ENCODE peak calls at places on chromosome 21, in seven cellular contexts. R, M, O, K, T, S and G are unnamed samples.

GRCh38 chr21:20882462-20883415 is 115.5 kb upstream of the NCAM2 start:
- DNase-seq in R (peak), M (peak), O (peak), K (peak), T (peak), S (peak), G (peak)

GRCh38 chr21:21612446-21612845 is 614.2 kb downstream of the NCAM2 start:
- DNase-seq in R (peak), M (peak), O (peak), K (peak), T (no peak), S (peak), G (peak)

GRCh38 chr21:29360799-29361765 is 62.4 kb downstream of the BACH1 start:
- DNase-seq in R (peak), M (no peak), O (no peak), K (no peak), T (no peak), S (no peak), G (peak)

GRCh38 chr21:15003463-15004135 is 61.2 kb downstream of the NRIP1 start:
- DNase-seq in R (no peak), M (no peak), O (no peak), K (peak), T (no peak), S (no peak), G (peak)

GRCh38 chr21:14285147-14285546 is 69.2 kb downstream of the RBM11 start:
- DNase-seq in R (no peak), M (no peak), O (no peak), K (no peak), T (no peak), S (no peak), G (no peak)

GRCh38 chr21:33848252-33848953 is 67.2 kb downstream of the ATP5PO start:
- DNase-seq in R (no peak), M (no peak), O (no peak), K (no peak), T (no peak), S (peak), G (no peak)

GRCh38 chr21:25561668-25562641 is 45.3 kb downstream of the MRPL39 start:
- DNase-seq in R (peak), M (peak), O (peak), K (peak), T (peak), S (peak), G (peak)

GRCh38 chr21:45082715-45083114 is 8.3 kb downstream of the ADARB1 start:
- DNase-seq in R (no peak), M (no peak), O (no peak), K (no peak), T (no peak), S (no peak), G (no peak)

GRCh38 chr21:29558331-29558730 is 259.6 kb downstream of the BACH1 start:
- DNase-seq in R (no peak), M (no peak), O (no peak), K (no peak), T (no peak), S (no peak), G (no peak)

GRCh38 chr21:28714795-28715464 is 277.7 kb downstream of the LTN1 start:
- DNase-seq in R (peak), M (peak), O (no peak), K (no peak), T (no peak), S (no peak), G (no peak)

GRCh38 chr21:14528815-14529214 is 17.3 kb downstream of the SAMSN1 start:
- DNase-seq in R (no peak), M (no peak), O (no peak), K (no peak), T (no peak), S (no peak), G (no peak)

GRCh38 chr21:35924714-35925301 is 135.5 kb downstream of the SETD4 start:
- DNase-seq in R (peak), M (peak), O (no peak), K (no peak), T (no peak), S (no peak), G (no peak)

GRCh38 chr21:15592271-15592860 is 137.4 kb upstream of the USP25 start:
- DNase-seq in R (peak), M (peak), O (no peak), K (peak), T (no peak), S (peak), G (peak)

GRCh38 chr21:36104306-36105300 is 30.3 kb upstream of the CBR3 start:
- DNase-seq in R (peak), M (peak), O (peak), K (peak), T (peak), S (peak), G (peak)

GRCh38 chr21:15224346-15225086 is 159.7 kb upstream of the NRIP1 start:
- DNase-seq in R (peak), M (peak), O (no peak), K (no peak), T (no peak), S (peak), G (no peak)

GRCh38 chr21:31908106-31909031 is 35.5 kb downstream of the HUNK start:
- DNase-seq in R (peak), M (no peak), O (peak), K (no peak), T (peak), S (peak), G (peak)

GRCh38 chr21:40563845-40564717 is 282.9 kb downstream of the DSCAM start:
- DNase-seq in R (no peak), M (no peak), O (no peak), K (no peak), T (no peak), S (no peak), G (no peak)

GRCh38 chr21:40567511-40567910 is 279.4 kb downstream of the DSCAM start:
- DNase-seq in R (no peak), M (no peak), O (no peak), K (no peak), T (no peak), S (no peak), G (peak)

GRCh38 chr21:40562603-40563002 is 284.4 kb downstream of the DSCAM start:
- DNase-seq in R (no peak), M (no peak), O (no peak), K (no peak), T (no peak), S (no peak), G (no peak)
- H2BK5ac ChIP-seq in R (no peak), M (no peak), O (no peak), K (no peak), T (no peak), S (no peak), G (no peak)

GRCh38 chr21:17554619-17555472 is 42.0 kb downstream of the CXADR start:
- DNase-seq in R (peak), M (no peak), O (no peak), K (peak), T (no peak), S (no peak), G (peak)
- H2BK5ac ChIP-seq in R (no peak), M (no peak), O (no peak), K (no peak), T (no peak), S (no peak), G (no peak)

DNA sequence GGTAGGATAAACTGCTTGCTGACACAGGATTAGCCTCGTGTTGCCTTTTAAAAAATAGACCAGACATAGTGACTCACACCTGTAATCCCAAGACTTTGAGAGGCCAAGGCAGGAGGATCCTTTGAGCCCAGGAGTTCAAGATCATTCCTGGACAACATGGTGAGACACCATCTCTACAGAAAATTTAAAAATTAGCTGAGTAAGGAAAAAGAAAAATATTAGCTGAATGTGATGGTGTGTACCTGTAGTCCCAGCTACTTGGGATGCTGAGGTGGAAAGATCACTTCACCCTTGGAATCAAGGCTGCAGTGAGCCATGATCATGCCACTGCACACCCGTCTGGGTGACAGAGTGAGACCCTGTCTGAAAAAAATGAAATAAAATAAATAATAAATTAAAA is 82.0 kb downstream of the ETS2 start:
- DNase-seq in R (no peak), M (no peak), O (no peak), K (no peak), T (no peak), S (no peak), G (no peak)
- H2BK5ac ChIP-seq in R (no peak), M (no peak), O (no peak), K (no peak), T (no peak), S (no peak), G (no peak)

DNA sequence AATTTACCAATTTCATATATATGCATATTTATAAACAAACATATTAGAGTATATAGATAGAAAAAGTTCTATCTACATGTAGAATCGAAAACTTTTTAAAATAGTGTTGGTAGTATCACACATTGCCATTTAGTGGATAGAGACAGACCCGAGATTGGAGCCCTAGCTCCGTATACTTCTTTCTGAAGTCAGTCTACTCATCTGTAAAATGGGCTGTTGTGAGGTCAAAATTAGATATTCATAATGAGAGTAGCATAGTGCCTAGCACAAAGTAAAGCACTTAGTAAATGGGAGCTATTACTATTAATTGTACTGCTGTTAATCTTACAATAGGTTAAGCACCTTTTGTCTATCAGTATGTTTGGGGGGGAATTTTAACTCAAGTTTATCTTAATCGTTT is 4.2 kb upstream of the RSPH1 start:
- DNase-seq in R (no peak), M (no peak), O (no peak), K (no peak), T (no peak), S (no peak), G (no peak)
- H2BK5ac ChIP-seq in R (no peak), M (no peak), O (no peak), K (no peak), T (no peak), S (no peak), G (no peak)

DNA sequence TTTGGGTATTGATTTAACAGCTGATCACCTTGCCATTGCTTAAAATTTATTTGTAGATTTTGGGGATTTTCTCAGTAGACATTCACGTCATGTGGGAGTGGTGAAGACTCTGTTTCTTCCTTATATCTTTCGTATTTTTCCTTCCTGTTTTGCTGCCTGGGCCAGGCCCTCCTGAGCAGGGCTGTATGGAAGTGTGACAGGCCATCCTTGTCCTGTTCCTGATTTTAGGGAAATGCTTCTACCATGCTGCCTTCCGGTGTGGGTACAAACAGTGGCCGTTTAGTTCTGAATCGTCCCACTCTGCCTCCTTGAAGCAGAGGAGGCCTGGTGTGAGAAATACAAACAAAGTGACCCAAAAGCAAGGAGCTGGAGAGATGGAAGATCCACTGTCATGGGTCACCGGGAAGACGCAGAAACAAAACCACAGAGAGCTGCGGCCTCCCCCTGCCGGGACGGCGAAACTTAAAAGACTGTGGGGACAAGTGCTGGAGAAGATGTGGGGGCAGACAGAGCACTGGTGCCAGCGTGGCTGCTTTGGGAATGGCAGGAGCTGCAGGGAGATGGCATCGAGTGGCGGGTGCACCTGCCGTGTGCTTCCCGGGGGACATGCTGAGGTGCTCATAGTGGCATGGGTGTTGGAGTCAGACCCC is 7.7 kb downstream of the AGPAT3 start:
- DNase-seq in R (no peak), M (no peak), O (no peak), K (no peak), T (no peak), S (no peak), G (no peak)
- H2BK5ac ChIP-seq in R (no peak), M (no peak), O (no peak), K (no peak), T (no peak), S (no peak), G (no peak)

GRCh38 chr21:37220433-37220980 is 46.6 kb downstream of the VPS26C start:
- DNase-seq in R (peak), M (no peak), O (no peak), K (no peak), T (no peak), S (no peak), G (peak)

GRCh38 chr21:37214952-37215351 is 52.2 kb downstream of the VPS26C start:
- DNase-seq in R (no peak), M (no peak), O (no peak), K (no peak), T (no peak), S (no peak), G (no peak)

GRCh38 chr21:37223804-37224345 is 43.3 kb downstream of the VPS26C start:
- DNase-seq in R (no peak), M (no peak), O (no peak), K (no peak), T (peak), S (no peak), G (no peak)

GRCh38 chr21:37220981-37221664 is 46.0 kb downstream of the VPS26C start:
- DNase-seq in R (peak), M (peak), O (peak), K (no peak), T (peak), S (peak), G (peak)

DNA sequence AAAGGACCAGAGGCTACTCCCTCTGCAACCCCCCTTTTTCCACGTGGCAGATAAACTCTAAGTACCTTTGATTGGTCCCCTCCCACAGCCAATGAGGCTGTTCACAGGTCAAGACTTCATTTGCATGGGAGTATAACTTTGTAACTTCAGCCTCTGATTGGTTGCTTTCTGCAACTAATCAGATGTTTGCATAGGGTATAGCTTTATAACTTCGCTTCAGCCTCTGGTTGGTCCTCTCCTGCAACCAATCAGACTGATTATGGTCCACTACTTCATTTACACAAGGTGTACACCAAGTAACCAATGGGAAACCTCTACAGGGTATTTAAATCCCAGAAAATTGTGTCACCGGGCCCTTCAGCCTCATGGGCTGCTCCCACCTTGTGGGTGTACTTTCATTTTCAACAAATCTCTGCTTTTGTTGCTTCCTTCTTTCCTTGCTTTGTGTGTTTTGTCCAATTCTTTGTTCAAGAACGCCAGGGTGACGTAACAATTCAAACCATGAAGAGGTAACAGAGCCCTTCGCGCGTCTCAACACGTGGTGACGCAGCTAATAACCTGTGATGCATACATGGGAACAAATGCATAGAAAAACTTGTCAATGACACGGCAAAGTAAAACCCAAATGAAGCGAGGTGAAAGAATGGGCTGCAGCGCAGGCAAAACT is 47.2 kb downstream of the VPS26C start:
- DNase-seq in R (no peak), M (no peak), O (no peak), K (no peak), T (no peak), S (no peak), G (no peak)
- H2BK5ac ChIP-seq in R (no peak), M (no peak), O (no peak), K (no peak), T (no peak), S (no peak), G (no peak)

DNA sequence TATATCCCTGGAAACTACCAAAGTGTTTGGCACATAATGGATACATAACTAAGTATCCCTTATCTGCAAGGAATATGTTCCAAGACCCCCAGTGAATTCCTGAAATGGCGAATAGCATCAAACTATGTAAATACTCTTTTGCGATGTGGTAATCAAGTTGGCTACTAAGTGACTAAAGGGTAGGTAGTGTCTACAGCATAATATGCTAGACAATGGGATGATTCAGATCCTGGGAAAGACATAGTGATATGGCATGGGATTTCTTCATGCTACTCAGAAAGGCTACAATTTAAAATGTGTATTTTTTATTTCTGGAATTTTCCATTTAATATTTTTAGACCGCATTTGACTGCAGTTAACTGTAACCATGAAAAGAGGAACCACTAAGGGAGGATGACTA is 1899.9 kb downstream of the NCAM2 start:
- DNase-seq in R (no peak), M (no peak), O (no peak), K (no peak), T (no peak), S (no peak), G (no peak)
- H2BK5ac ChIP-seq in R (no peak), M (no peak), O (no peak), K (no peak), T (no peak), S (no peak), G (no peak)